ENCODE peak calls at places on chromosomes 11 and 22, in four cellular contexts. N is mammary epithelial cell; M is CD8-positive, alpha-beta T cell; O is right atrium auricular region. R is an unnamed sample. For H3K27me3, the result is how much of the 10 kb centered on the place peaks cover.

GRCh38 chr11:110074499-110074898 is 18.7 kb upstream of the ZC3H12C start:
- DNase-seq in M (no peak), O (no peak), N (no peak), R (no peak)

GRCh38 chr22:27217154-27217553 is 559.8 kb downstream of the MIAT start:
- DNase-seq in M (no peak), N (no peak), O (no peak), R (no peak)

GRCh38 chr11:115129771-115130306 is 374.4 kb downstream of the CADM1 start:
- DNase-seq in N (no peak), O (no peak), M (no peak), R (no peak)

GRCh38 chr11:61815790-61816735 is 740 bp downstream of the FADS1 start:
- DNase-seq in M (peak), O (peak), N (peak), R (peak)

GRCh38 chr22:17919276-17920144 is 104.9 kb downstream of the MICAL3 start:
- DNase-seq in N (no peak), O (no peak), M (no peak), R (no peak)

GRCh38 chr22:28741200-28741757 is 341 bp downstream of the CHEK2 start:
- DNase-seq in O (no peak), M (no peak), N (no peak), R (no peak)

GRCh38 chr22:48694296-48694883 is 1133.3 kb downstream of the BRD1 start:
- DNase-seq in N (no peak), O (no peak), M (no peak), R (no peak)

GRCh38 chr11:126959700-126960099 is 40.9 kb downstream of the KIRREL3 start:
- DNase-seq in O (no peak), M (no peak), N (no peak), R (no peak)

GRCh38 chr11:111449158-111449557 is 63.0 kb downstream of the BTG4 start:
- DNase-seq in M (no peak), O (no peak), N (no peak), R (no peak)

GRCh38 chr11:126153999-126154398 is 57.5 kb downstream of the RPUSD4 start:
- DNase-seq in N (no peak), O (no peak), M (no peak), R (no peak)

GRCh38 chr11:126702987-126703386 is 297.6 kb downstream of the KIRREL3 start:
- DNase-seq in N (no peak), O (no peak), M (no peak), R (no peak)

GRCh38 chr11:62324738-62325556 is 12.3 kb upstream of the ASRGL1 start:
- DNase-seq in M (no peak), N (peak), O (no peak), R (no peak)

GRCh38 chr11:75602916-75603315 is 40.9 kb downstream of the SERPINH1 start:
- DNase-seq in O (no peak), M (no peak), N (no peak), R (no peak)

GRCh38 chr11:123640677-123641494 is 13.5 kb downstream of the SCN3B start:
- DNase-seq in N (peak), M (peak), O (no peak), R (no peak)

GRCh38 chr11:61791737-61792309 is 576 bp downstream of the TMEM258 start:
- DNase-seq in M (no peak), O (peak), N (peak), R (peak)

GRCh38 chr22:19527321-19527721 is 3.1 kb upstream of the CLDN5 start:
- DNase-seq in O (no peak), M (no peak), N (no peak), R (no peak)

GRCh38 chr11:326842-327580 is 6.4 kb upstream of the IFITM3 start:
- DNase-seq in M (peak), N (no peak), O (peak), R (peak)

GRCh38 chr11:19498986-19499669 is 213.5 kb upstream of the NAV2 start:
- DNase-seq in O (no peak), N (peak), M (no peak), R (no peak)

GRCh38 chr11:71080239-71081097 is 171.9 kb downstream of the SHANK2 start:
- DNase-seq in N (peak), O (no peak), M (no peak), R (no peak)

GRCh38 chr11:57639321-57640067 is 10.2 kb downstream of the YPEL4 start:
- DNase-seq in O (no peak), M (no peak), N (no peak), R (peak)

GRCh38 chr11:57476223-57476882 is 16.0 kb downstream of the RTN4RL2 start:
- DNase-seq in M (peak), N (peak), O (no peak), R (no peak)

GRCh38 chr11:34266090-34266912 is 91.5 kb downstream of the ABTB2 start:
- DNase-seq in O (peak), N (peak), M (no peak), R (peak)

DNA sequence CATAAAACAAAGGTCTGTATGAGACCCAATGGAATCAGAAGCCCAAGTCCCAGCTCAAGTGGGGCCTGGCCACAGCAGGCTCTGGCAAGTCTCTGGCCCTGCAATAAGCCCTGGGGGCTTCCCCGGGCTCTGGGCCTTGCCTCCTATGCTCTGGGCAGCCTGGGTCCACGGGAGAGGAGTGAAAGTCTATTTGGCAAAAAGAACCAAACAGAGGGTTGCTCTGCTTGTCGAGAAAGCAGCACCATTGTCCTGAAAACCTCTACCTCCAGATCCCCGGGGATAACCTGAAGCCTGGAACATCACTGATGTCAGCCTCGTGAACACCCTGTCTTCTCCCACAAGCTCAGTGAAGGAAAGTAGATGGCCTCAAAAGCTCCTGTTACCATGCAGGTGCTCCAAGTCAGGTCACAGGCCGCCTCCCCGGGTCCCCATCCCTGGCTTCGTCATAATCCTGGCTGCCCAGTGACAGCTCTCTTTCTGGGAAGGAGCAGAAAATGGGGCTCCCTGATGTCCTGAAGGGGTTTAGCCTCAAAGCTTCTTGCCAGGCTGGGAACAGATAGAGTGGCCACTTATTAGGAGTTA is 46.1 kb upstream of the ETS1 start:
- DNase-seq in N (no peak), O (no peak), M (no peak), R (no peak)
- H3K27me3 ChIP-seq in N (under half), O (under half), M (under half), R (under half)

DNA sequence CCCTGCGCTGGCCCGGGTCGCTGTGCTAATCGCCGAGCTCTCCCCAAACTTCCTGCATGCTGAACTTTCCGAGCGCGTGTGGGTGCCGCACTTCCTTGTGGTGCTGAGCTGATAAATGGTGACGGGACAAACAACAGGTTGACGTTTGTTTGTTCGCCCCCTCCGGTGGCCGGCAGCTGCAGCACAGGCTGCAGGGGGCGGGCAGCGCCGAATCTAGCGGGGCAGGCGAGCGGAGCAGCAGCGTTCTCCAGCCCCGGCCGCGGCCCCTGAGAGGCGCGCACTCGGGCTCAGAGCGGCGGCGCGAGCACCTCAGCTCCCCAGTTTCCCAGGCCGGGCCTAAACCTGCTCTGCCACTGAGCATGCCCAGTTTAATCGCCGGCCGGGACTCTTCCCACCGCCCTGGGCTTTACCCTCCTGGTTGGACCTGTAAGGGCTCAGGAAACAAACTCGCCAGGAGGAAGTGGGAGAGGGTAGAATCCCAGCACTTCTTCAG is at the start of gene PDGFD:
- DNase-seq in M (peak), O (peak), N (peak), R (peak)
- TF ChIP-seq CTCF in M (no peak), O (no peak), N (peak), R (peak)

DNA sequence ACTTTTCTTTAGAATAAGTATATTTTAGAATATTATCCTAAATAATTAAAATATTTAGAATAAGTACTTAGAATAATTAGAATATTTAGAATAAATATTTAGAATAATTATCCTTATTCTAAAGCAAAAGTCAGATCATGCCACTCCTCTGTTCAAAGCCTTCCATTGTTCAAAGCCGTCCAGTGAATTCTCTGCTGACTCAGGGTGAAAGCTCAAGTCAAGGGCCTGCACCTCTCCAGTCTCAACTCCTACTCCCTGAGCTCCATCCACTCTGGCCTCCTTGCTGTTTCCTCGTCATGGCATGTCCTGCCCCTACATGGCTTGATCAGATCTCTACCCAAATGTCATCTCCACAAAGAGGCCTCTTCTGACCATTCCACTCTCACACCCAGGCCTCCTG is 30.0 kb downstream of the PLEKHA7 start:
- DNase-seq in O (no peak), N (no peak), M (no peak), R (no peak)
- H3K27me3 ChIP-seq in O (under half), N (under half), M (under half), R (under half)

GRCh38 chr11:108818971-108819370 is 154.1 kb downstream of the DDX10 start:
- DNase-seq in M (no peak), O (no peak), N (no peak), R (no peak)
- TF ChIP-seq CTCF in M (no peak), O (no peak), N (no peak), R (no peak)

DNA sequence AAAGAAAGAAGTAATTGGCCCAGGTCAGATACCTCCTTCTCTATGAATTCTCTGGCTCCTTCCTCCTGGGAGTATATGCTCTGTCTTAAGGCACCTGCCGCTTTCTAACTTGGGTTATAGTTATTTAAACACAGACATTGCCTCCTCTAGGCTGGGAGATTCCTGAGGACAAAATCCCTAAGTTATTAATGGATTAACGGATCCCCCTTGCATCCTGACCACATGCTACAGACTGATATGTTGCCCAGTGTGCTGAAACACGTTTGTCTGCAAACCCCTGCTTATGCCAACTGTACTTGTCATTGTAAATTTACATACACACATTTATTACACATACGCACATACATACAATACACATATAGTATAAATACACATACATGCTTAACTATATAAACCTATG is 35.3 kb downstream of the PACSIN2 start:
- DNase-seq in O (no peak), M (no peak), N (no peak), R (no peak)
- H3K27me3 ChIP-seq in O (under half), M (under half), N (under half), R (under half)

GRCh38 chr11:44179173-44179572 is 83.7 kb downstream of the EXT2 start:
- DNase-seq in N (no peak), O (no peak), M (no peak), R (no peak)

GRCh38 chr11:44176541-44177213 is 81.2 kb downstream of the EXT2 start:
- DNase-seq in N (no peak), O (no peak), M (no peak), R (no peak)

GRCh38 chr11:44177905-44178304 is 82.4 kb downstream of the EXT2 start:
- DNase-seq in N (no peak), M (no peak), O (no peak), R (no peak)

GRCh38 chr11:44180107-44180506 is 84.6 kb downstream of the EXT2 start:
- DNase-seq in M (no peak), O (no peak), N (no peak), R (no peak)

GRCh38 chr11:44178381-44178780 is 82.9 kb downstream of the EXT2 start:
- DNase-seq in N (no peak), O (no peak), M (no peak), R (no peak)
- TF ChIP-seq CTCF in N (no peak), O (no peak), M (no peak), R (no peak)

GRCh38 chr11:119977881-119978280 is 160.0 kb downstream of the TRIM29 start:
- DNase-seq in M (no peak), O (no peak), N (no peak), R (no peak)
- H3K27me3 ChIP-seq in M (under half), O (under half), N (under half), R (under half)

GRCh38 chr22:40572976-40573375 is 63.5 kb downstream of the MRTFA start:
- DNase-seq in N (no peak), O (no peak), M (no peak), R (no peak)

GRCh38 chr22:40571887-40572286 is 64.6 kb downstream of the MRTFA start:
- DNase-seq in N (no peak), O (no peak), M (no peak), R (no peak)

GRCh38 chr22:40567626-40568328 is 68.7 kb downstream of the MRTFA start:
- DNase-seq in N (no peak), O (no peak), M (no peak), R (no peak)

GRCh38 chr22:40567106-40567505 is 69.4 kb downstream of the MRTFA start:
- DNase-seq in N (peak), O (no peak), M (no peak), R (no peak)
- TF ChIP-seq CTCF in N (no peak), O (no peak), M (no peak), R (no peak)

DNA sequence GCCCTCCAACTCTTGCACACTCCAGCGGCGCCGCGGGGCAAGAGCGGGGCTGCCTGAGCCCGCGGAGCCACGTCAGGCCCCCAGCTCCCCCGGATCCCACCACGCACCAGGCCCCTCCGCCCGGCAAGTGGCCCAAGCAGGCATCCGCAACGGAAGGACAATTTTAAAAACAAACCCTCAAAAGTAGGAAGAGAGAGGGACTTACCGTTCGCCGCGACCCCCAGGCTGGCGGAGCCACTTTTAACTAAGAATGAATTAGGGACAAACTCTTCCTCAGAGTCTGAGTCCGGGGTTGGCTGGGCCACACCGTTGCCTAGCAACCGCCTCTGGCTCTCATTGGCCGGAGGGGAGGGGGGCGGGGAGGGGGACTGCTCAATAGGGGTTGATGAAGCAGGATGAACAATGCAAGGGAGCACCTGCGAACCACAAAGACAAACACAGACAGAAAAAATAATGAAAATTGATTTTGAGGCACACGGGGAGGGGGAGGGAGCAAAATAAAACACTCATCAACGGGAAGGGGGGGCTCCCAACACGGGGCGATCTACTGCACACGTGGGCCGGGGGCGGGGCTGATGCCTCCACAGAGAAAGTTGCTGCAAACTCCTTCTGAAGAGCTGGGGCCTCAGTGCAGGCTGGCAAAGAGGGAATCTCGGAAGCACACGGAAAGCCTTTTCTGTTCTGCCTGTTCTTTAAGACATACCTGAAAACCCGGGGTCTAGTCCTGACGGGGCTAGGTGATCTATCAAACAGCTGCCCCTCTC is 387.5 kb upstream of the NARS2 start:
- DNase-seq in O (no peak), N (no peak), M (no peak), R (no peak)
- H3K27me3 ChIP-seq in O (under half), N (under half), M (under half), R (under half)

GRCh38 chr11:46247664-46248063 is 29.8 kb upstream of the CREB3L1 start:
- DNase-seq in N (peak), O (no peak), M (peak), R (no peak)
- TF ChIP-seq CTCF in N (peak), O (no peak), M (peak), R (no peak)